ENCODE peak calls at places on chromosomes 7 and 10, in six cellular contexts. I is ovary, V is HFF-Myc, T is Panc1, D is AG09309, F is PC-3. S is an unnamed sample.

GRCh38 chr7:37037286-37037685 is 313.0 kb upstream of the AOAH start:
- DNase-seq in F (no peak), I (no peak), V (no peak), T (no peak), D (no peak), S (no peak)

GRCh38 chr7:151838861-151839381 is 38.0 kb downstream of the PRKAG2 start:
- DNase-seq in T (no peak), F (no peak), V (no peak), I (no peak), D (no peak), S (no peak)

GRCh38 chr7:16203065-16203464 is 218.3 kb downstream of the CRPPA start:
- DNase-seq in T (no peak), V (no peak), I (no peak), D (no peak), F (peak; percentile 54), S (no peak)

GRCh38 chr7:150323682-150324365 is 479 bp upstream of the ACTR3C start:
- DNase-seq in T (no peak), I (peak; percentile 25), D (no peak), F (peak; percentile 8), V (no peak), S (no peak)

GRCh38 chr10:106513328-106513727 is 651.2 kb downstream of the SORCS1 start:
- DNase-seq in I (no peak), F (peak; percentile 70), T (no peak), V (no peak), D (no peak), S (no peak)

GRCh38 chr7:21867816-21868646 is 77.7 kb downstream of the CDCA7L start:
- DNase-seq in F (no peak), T (no peak), D (no peak), V (no peak), I (no peak), S (no peak)

GRCh38 chr10:66629976-66630375 is 295.9 kb upstream of the LRRTM3 start:
- DNase-seq in I (no peak), F (peak; percentile 81), T (no peak), V (no peak), D (no peak), S (no peak)

GRCh38 chr10:29761916-29762315 is 127.1 kb upstream of the SVIL start:
- DNase-seq in T (no peak), F (no peak), I (no peak), V (no peak), D (no peak), S (no peak)

GRCh38 chr10:124156524-124157225 is 63.3 kb upstream of the CHST15 start:
- DNase-seq in I (peak; percentile 58), T (no peak), F (no peak), D (no peak), V (no peak), S (no peak)

GRCh38 chr7:17099083-17099973 is 199.1 kb upstream of the AHR start:
- DNase-seq in V (no peak), D (no peak), F (peak; percentile 96), I (no peak), T (no peak), S (peak; percentile 84)

GRCh38 chr10:9003122-9003521 is 948.6 kb downstream of the GATA3 start:
- DNase-seq in V (no peak), I (no peak), F (no peak), D (no peak), T (no peak), S (no peak)

GRCh38 chr10:131240691-131241090 is 70.8 kb downstream of the TCERG1L start:
- DNase-seq in V (no peak), F (no peak), I (no peak), T (no peak), D (no peak), S (no peak)

GRCh38 chr10:131244836-131245235 is 66.7 kb downstream of the TCERG1L start:
- DNase-seq in F (no peak), T (no peak), V (no peak), D (no peak), I (no peak), S (no peak)

GRCh38 chr10:131239926-131240325 is 71.6 kb downstream of the TCERG1L start:
- DNase-seq in T (no peak), F (no peak), D (no peak), V (no peak), I (no peak), S (no peak)

GRCh38 chr10:131243076-131243475 is 68.4 kb downstream of the TCERG1L start:
- DNase-seq in V (no peak), I (no peak), D (no peak), T (no peak), F (no peak), S (no peak)

GRCh38 chr10:131242007-131242406 is 69.5 kb downstream of the TCERG1L start:
- DNase-seq in D (no peak), T (no peak), F (peak; percentile 6), V (no peak), I (no peak), S (no peak)
- TF ChIP-seq CTCF in D (no peak), T (peak; percentile 81), F (peak; percentile 26), V (no peak), I (no peak), S (peak; percentile 16)

DNA sequence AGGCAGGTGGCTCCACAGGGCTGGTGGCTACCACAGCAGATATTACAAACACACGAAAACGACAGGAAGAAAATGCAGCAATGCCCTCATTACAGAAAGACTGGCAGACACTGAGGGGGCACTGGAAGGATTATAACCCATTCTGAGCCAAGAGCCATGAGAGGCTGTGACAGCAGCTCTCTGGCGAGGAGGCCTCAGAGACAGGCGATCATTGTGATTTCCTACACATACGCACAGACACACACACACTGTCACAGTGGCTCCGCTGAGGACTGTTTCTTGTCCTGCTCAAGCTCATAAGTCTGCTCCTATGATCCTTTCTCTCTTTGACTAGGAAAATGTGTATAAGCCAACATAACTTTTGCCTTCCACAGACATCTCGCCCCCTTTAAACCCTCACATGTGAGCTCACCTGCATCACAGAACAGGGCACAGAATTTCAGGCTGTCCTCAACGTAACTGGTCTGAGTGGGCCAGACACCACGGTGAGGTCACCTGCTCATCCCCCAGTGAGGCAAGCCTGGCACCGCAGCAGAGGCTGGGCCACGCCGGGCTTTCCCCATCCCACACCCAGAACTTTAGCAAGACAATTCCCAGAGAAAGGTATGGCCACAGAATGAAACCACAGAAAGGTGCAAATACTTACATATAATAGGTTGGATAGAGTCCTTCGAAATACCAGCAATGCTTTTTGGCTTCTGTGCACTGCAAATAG is 51.7 kb downstream of the VOPP1 start:
- DNase-seq in F (no peak), V (no peak), D (no peak), T (no peak), I (no peak), S (no peak)
- TF ChIP-seq CTCF in F (no peak), V (no peak), D (no peak), T (no peak), I (no peak), S (no peak)

GRCh38 chr10:96025566-96025965 is 17.8 kb upstream of the CCNJ start:
- DNase-seq in I (no peak), F (peak; percentile 26), V (no peak), D (no peak), T (no peak), S (no peak)
- TF ChIP-seq CTCF in I (no peak), F (peak; percentile 24), V (peak; percentile 12), D (no peak), T (peak; percentile 42), S (no peak)

GRCh38 chr7:137151056-137151731 is 192.3 kb downstream of the PTN start:
- DNase-seq in V (peak; percentile 20), T (no peak), I (no peak), D (no peak), F (peak; percentile 58), S (no peak)
- TF ChIP-seq CTCF in V (no peak), T (no peak), I (no peak), D (no peak), F (no peak), S (no peak)

DNA sequence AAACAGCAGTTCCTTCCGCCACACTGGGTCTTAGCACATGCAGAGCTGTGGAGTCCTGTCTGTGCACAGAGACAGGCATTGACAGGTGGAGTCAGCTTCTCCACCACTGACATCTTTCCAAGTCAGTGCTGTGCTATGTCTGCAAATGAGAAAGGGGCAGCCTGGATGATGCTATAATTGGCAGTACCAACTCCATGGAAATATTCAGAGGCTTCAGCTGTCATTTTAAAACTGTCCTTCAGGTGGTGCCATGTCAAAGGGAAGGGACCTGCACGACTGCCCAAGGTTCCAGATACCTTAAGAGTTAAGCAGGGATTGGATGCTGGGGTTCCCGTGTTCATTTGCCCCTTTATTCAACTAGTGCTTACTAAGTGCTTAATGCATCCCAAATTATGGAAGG is 258.0 kb upstream of the PRKCQ start:
- DNase-seq in I (no peak), V (no peak), D (no peak), F (peak; percentile 9), T (no peak), S (no peak)
- TF ChIP-seq CTCF in I (no peak), V (peak; percentile 32), D (peak; percentile 3), F (peak; percentile 22), T (no peak), S (no peak)

GRCh38 chr10:99965700-99966099 is 44.0 kb downstream of the DNMBP start:
- DNase-seq in V (no peak), F (no peak), T (no peak), D (no peak), I (no peak), S (no peak)

GRCh38 chr10:99966306-99966705 is 43.4 kb downstream of the DNMBP start:
- DNase-seq in F (peak; percentile 95), T (peak; percentile 87), V (peak; percentile 79), I (no peak), D (peak; percentile 71), S (no peak)

GRCh38 chr10:99967961-99968360 is 41.8 kb downstream of the DNMBP start:
- DNase-seq in D (no peak), I (no peak), T (no peak), V (no peak), F (no peak), S (no peak)

GRCh38 chr10:99958806-99959205 is 50.9 kb downstream of the DNMBP start:
- DNase-seq in F (no peak), V (no peak), D (no peak), I (no peak), T (no peak), S (no peak)

DNA sequence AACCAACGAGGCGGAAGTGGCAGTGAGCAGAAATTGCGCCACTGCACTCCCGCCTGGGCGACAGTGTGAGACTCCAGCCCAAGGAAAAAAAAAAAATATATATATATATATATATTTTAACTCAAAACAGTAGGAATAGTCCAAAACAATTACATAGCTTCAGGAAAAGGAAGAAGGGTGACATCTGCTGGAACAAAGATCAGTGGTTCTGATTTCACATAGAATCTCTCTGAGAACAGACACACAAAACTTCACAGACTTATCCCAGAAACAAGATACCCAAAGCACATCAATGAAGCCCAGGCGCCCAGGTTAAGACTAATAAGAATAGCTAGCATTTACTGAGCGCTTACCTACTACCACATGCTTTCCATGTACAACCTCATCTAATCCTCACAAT is 45.0 kb downstream of the DNMBP start:
- DNase-seq in D (no peak), T (no peak), I (no peak), V (no peak), F (peak; percentile 17), S (no peak)
- TF ChIP-seq CTCF in D (peak; percentile 12), T (no peak), I (no peak), V (peak; percentile 3), F (no peak), S (no peak)

S was measured in prostate gland.